ENCODE peak calls at places on chromosomes 7 and 10, in five cellular contexts. One of them, this sample, is unnamed.
A peak's percentile ranks its signal among the peaks of the same experiment; 100 is the strongest.

GRCh38 chr10:49649294-49649693 is 30.2 kb upstream of the C10orf53 start:
- DNase-seq in glomerular endothelial cell: no peak
- DNase-seq in fibroblast of gingiva: no peak
- DNase-seq in T-helper 1 cell: peak; percentile 63
- DNase-seq in CD4-positive, alpha-beta T cell: no peak
- DNase-seq in this sample: no peak

GRCh38 chr10:126191192-126191591 is 197.1 kb downstream of the ADAM12 start:
- DNase-seq in glomerular endothelial cell: no peak
- DNase-seq in fibroblast of gingiva: no peak
- DNase-seq in T-helper 1 cell: no peak
- DNase-seq in CD4-positive, alpha-beta T cell: no peak
- DNase-seq in this sample: no peak

GRCh38 chr7:156610130-156610529 is 30.4 kb upstream of the RNF32 start:
- DNase-seq in glomerular endothelial cell: no peak
- DNase-seq in fibroblast of gingiva: no peak
- DNase-seq in T-helper 1 cell: no peak
- DNase-seq in CD4-positive, alpha-beta T cell: no peak
- DNase-seq in this sample: no peak

GRCh38 chr10:100340948-100341847 is 5.8 kb upstream of the SCD start:
- DNase-seq in glomerular endothelial cell: no peak
- DNase-seq in fibroblast of gingiva: no peak
- DNase-seq in T-helper 1 cell: no peak
- DNase-seq in CD4-positive, alpha-beta T cell: no peak
- DNase-seq in this sample: no peak

GRCh38 chr10:130179640-130180039 is 43.4 kb downstream of the GLRX3 start:
- DNase-seq in glomerular endothelial cell: peak; percentile 51
- DNase-seq in fibroblast of gingiva: peak; percentile 82
- DNase-seq in T-helper 1 cell: peak; percentile 61
- DNase-seq in CD4-positive, alpha-beta T cell: no peak
- DNase-seq in this sample: peak; percentile 52

GRCh38 chr7:44415047-44415446 is 75.4 kb downstream of the NUDCD3 start:
- DNase-seq in glomerular endothelial cell: no peak
- DNase-seq in fibroblast of gingiva: no peak
- DNase-seq in T-helper 1 cell: no peak
- DNase-seq in CD4-positive, alpha-beta T cell: no peak
- DNase-seq in this sample: peak; percentile 28

GRCh38 chr7:123645516-123645915 is 10.2 kb upstream of the LMOD2 start:
- DNase-seq in glomerular endothelial cell: no peak
- DNase-seq in fibroblast of gingiva: no peak
- DNase-seq in T-helper 1 cell: no peak
- DNase-seq in CD4-positive, alpha-beta T cell: no peak
- DNase-seq in this sample: no peak

GRCh38 chr7:34675749-34676374 is 17.8 kb downstream of the NPSR1 start:
- DNase-seq in glomerular endothelial cell: no peak
- DNase-seq in fibroblast of gingiva: no peak
- DNase-seq in T-helper 1 cell: peak; percentile 7
- DNase-seq in CD4-positive, alpha-beta T cell: no peak
- DNase-seq in this sample: peak; percentile 5

GRCh38 chr10:119608316-119609155 is 11.8 kb upstream of the TIAL1 start:
- DNase-seq in glomerular endothelial cell: no peak
- DNase-seq in fibroblast of gingiva: no peak
- DNase-seq in T-helper 1 cell: no peak
- DNase-seq in CD4-positive, alpha-beta T cell: peak; percentile 39
- DNase-seq in this sample: no peak

GRCh38 chr10:114374141-114374791 is 30.0 kb downstream of the AFAP1L2 start:
- DNase-seq in glomerular endothelial cell: no peak
- DNase-seq in fibroblast of gingiva: no peak
- DNase-seq in T-helper 1 cell: no peak
- DNase-seq in CD4-positive, alpha-beta T cell: no peak
- DNase-seq in this sample: no peak

GRCh38 chr7:22630069-22630468 is 96.9 kb upstream of the IL6 start:
- DNase-seq in glomerular endothelial cell: no peak
- DNase-seq in fibroblast of gingiva: no peak
- DNase-seq in T-helper 1 cell: no peak
- DNase-seq in CD4-positive, alpha-beta T cell: no peak
- DNase-seq in this sample: no peak

GRCh38 chr10:2950546-2950945 is 116.8 kb upstream of the PFKP start:
- DNase-seq in glomerular endothelial cell: no peak
- DNase-seq in fibroblast of gingiva: no peak
- DNase-seq in T-helper 1 cell: no peak
- DNase-seq in CD4-positive, alpha-beta T cell: no peak
- DNase-seq in this sample: no peak

GRCh38 chr10:62027841-62028501 is 126.5 kb downstream of the ARID5B start:
- DNase-seq in glomerular endothelial cell: no peak
- DNase-seq in fibroblast of gingiva: peak; percentile 59
- DNase-seq in T-helper 1 cell: no peak
- DNase-seq in CD4-positive, alpha-beta T cell: no peak
- DNase-seq in this sample: peak; percentile 63

GRCh38 chr7:26667514-26668133 is 196.8 kb downstream of the SKAP2 start:
- DNase-seq in glomerular endothelial cell: peak; percentile 97
- DNase-seq in fibroblast of gingiva: peak; percentile 87
- DNase-seq in T-helper 1 cell: peak; percentile 72
- DNase-seq in CD4-positive, alpha-beta T cell: no peak
- DNase-seq in this sample: peak; percentile 93

GRCh38 chr7:79175390-79175789 is 278.1 kb downstream of the MAGI2 start:
- DNase-seq in glomerular endothelial cell: no peak
- DNase-seq in fibroblast of gingiva: no peak
- DNase-seq in T-helper 1 cell: no peak
- DNase-seq in CD4-positive, alpha-beta T cell: no peak
- DNase-seq in this sample: no peak

GRCh38 chr7:284762-285722 is 4.9 kb upstream of the FOXL3 start:
- DNase-seq in glomerular endothelial cell: no peak
- DNase-seq in fibroblast of gingiva: no peak
- DNase-seq in T-helper 1 cell: no peak
- DNase-seq in CD4-positive, alpha-beta T cell: no peak
- DNase-seq in this sample: no peak

GRCh38 chr7:4742051-4742573 is 33.3 kb upstream of the AP5Z1 start:
- DNase-seq in glomerular endothelial cell: no peak
- DNase-seq in fibroblast of gingiva: no peak
- DNase-seq in T-helper 1 cell: no peak
- DNase-seq in CD4-positive, alpha-beta T cell: no peak
- DNase-seq in this sample: no peak

GRCh38 chr10:86439544-86439943 is 72.9 kb upstream of the GRID1 start:
- DNase-seq in glomerular endothelial cell: no peak
- DNase-seq in fibroblast of gingiva: peak; percentile 96
- DNase-seq in T-helper 1 cell: no peak
- DNase-seq in CD4-positive, alpha-beta T cell: no peak
- DNase-seq in this sample: peak; percentile 83

GRCh38 chr10:30459283-30459682 is 25.3 kb downstream of the MAP3K8 start:
- DNase-seq in glomerular endothelial cell: no peak
- DNase-seq in fibroblast of gingiva: no peak
- DNase-seq in T-helper 1 cell: no peak
- DNase-seq in CD4-positive, alpha-beta T cell: no peak
- DNase-seq in this sample: no peak

GRCh38 chr7:82851126-82851525 is 311.6 kb downstream of the PCLO start:
- DNase-seq in glomerular endothelial cell: no peak
- DNase-seq in fibroblast of gingiva: no peak
- DNase-seq in T-helper 1 cell: no peak
- DNase-seq in CD4-positive, alpha-beta T cell: no peak
- DNase-seq in this sample: no peak

GRCh38 chr10:19788075-19788686 is 28.1 kb upstream of the PLXDC2 start:
- DNase-seq in glomerular endothelial cell: peak; percentile 5
- DNase-seq in fibroblast of gingiva: peak; percentile 54
- DNase-seq in T-helper 1 cell: peak; percentile 0
- DNase-seq in CD4-positive, alpha-beta T cell: no peak
- DNase-seq in this sample: peak; percentile 32

GRCh38 chr10:35378547-35379210 is 42.4 kb downstream of the CCNY start:
- DNase-seq in glomerular endothelial cell: no peak
- DNase-seq in fibroblast of gingiva: no peak
- DNase-seq in T-helper 1 cell: peak; percentile 8
- DNase-seq in CD4-positive, alpha-beta T cell: no peak
- DNase-seq in this sample: no peak

GRCh38 chr7:34823650-34824258 is 165.7 kb downstream of the NPSR1 start:
- DNase-seq in glomerular endothelial cell: no peak
- DNase-seq in fibroblast of gingiva: peak; percentile 9
- DNase-seq in T-helper 1 cell: peak; percentile 16
- DNase-seq in CD4-positive, alpha-beta T cell: peak; percentile 60
- DNase-seq in this sample: peak; percentile 20

This sample was measured in foreskin fibroblast.